ENCODE peak calls at places on chromosomes 2 and 18, in four cellular contexts. M, J, I and G are unnamed samples.

GRCh38 chr2:21423854-21424253 is 300.1 kb downstream of the TDRD15 start:
- DNase-seq in M (no peak), J (no peak), I (peak), G (no peak)

GRCh38 chr2:45005261-45006002 is 3.8 kb downstream of the SIX2 start:
- DNase-seq in M (peak), J (no peak), I (no peak), G (no peak)

GRCh38 chr18:50832754-50833153 is 12.9 kb upstream of the MRO start:
- DNase-seq in M (no peak), J (no peak), I (no peak), G (no peak)

GRCh38 chr2:125698280-125698679 is 957.7 kb upstream of the GYPC start:
- DNase-seq in M (no peak), J (no peak), I (no peak), G (no peak)

GRCh38 chr2:118473241-118473640 is 374.2 kb downstream of the EN1 start:
- DNase-seq in M (no peak), J (no peak), I (no peak), G (no peak)

GRCh38 chr18:48521723-48522122 is 17.1 kb upstream of the CTIF start:
- DNase-seq in M (peak), J (no peak), I (no peak), G (no peak)

GRCh38 chr18:4677006-4677405 is 221.9 kb upstream of the DLGAP1 start:
- DNase-seq in M (no peak), J (no peak), I (no peak), G (no peak)

GRCh38 chr2:85584354-85584856 is at the start of gene VAMP5:
- DNase-seq in M (peak), J (no peak), I (no peak), G (no peak)

GRCh38 chr2:32976409-32977063 is 29.8 kb downstream of the LTBP1 start:
- DNase-seq in M (no peak), J (peak), I (no peak), G (no peak)

GRCh38 chr18:56162871-56163270 is 475.5 kb downstream of the TXNL1 start:
- DNase-seq in M (no peak), J (no peak), I (no peak), G (no peak)

GRCh38 chr2:10688921-10689807 is 611 bp downstream of the NOL10 start:
- DNase-seq in M (no peak), J (no peak), I (no peak), G (no peak)

GRCh38 chr2:108938069-108938710 is 50.8 kb downstream of the EDAR start:
- DNase-seq in M (no peak), J (no peak), I (no peak), G (no peak)

GRCh38 chr2:200864206-200864976 is at the start of gene CLK1:
- DNase-seq in M (peak), J (peak), I (peak), G (peak)

GRCh38 chr18:25832008-25832604 is 258.3 kb downstream of the SS18 start:
- DNase-seq in M (peak), J (peak), I (peak), G (peak)

GRCh38 chr18:73118121-73118816 is 250.5 kb upstream of the NETO1 start:
- DNase-seq in M (no peak), J (peak), I (peak), G (no peak)

GRCh38 chr2:45938649-45939511 is 287.4 kb downstream of the PRKCE start:
- DNase-seq in M (peak), J (peak), I (peak), G (peak)

GRCh38 chr2:108612153-108612513 is 77.9 kb downstream of the LIMS1 start:
- DNase-seq in M (no peak), J (peak), I (peak), G (no peak)

GRCh38 chr18:4806342-4806741 is 351.2 kb upstream of the DLGAP1 start:
- DNase-seq in M (no peak), J (no peak), I (no peak), G (no peak)

GRCh38 chr2:26772064-26773001 is 8.2 kb downstream of the SLC35F6 start:
- DNase-seq in M (no peak), J (peak), I (peak), G (no peak)
- H3K4me3 ChIP-seq in M (no peak), J (no peak), I (no peak), G (no peak)

DNA sequence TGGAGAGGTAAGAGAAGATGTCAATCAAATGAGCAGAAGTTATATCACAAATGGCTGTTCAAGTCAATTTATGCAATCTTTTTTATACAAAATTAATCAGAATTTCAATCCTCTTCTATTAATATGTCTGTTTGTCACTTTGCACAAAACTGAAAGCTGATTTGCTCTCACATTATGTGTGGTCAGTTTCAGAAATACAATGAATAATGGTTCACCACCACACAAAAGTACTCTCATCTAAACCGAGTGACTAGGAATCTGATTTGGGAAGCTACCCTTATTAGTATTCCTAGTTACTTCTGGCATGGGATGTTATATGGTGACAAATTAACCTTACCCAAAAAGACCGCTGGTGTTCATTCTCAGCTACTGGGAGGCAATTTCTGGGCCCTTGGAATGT is 113.4 kb downstream of the PIGN start:
- DNase-seq in M (no peak), J (no peak), I (no peak), G (no peak)
- H3K4me3 ChIP-seq in M (no peak), J (no peak), I (no peak), G (no peak)

GRCh38 chr2:186734957-186735734 is 41.3 kb downstream of the FAM171B start:
- DNase-seq in M (no peak), J (no peak), I (no peak), G (no peak)
- H3K4me3 ChIP-seq in M (no peak), J (no peak), I (no peak), G (no peak)

GRCh38 chr2:218993345-218994315 is at the start of gene CRYBA2:
- DNase-seq in M (peak), J (peak), I (no peak), G (no peak)
- H3K4me3 ChIP-seq in M (peak), J (peak), I (peak), G (no peak)

DNA sequence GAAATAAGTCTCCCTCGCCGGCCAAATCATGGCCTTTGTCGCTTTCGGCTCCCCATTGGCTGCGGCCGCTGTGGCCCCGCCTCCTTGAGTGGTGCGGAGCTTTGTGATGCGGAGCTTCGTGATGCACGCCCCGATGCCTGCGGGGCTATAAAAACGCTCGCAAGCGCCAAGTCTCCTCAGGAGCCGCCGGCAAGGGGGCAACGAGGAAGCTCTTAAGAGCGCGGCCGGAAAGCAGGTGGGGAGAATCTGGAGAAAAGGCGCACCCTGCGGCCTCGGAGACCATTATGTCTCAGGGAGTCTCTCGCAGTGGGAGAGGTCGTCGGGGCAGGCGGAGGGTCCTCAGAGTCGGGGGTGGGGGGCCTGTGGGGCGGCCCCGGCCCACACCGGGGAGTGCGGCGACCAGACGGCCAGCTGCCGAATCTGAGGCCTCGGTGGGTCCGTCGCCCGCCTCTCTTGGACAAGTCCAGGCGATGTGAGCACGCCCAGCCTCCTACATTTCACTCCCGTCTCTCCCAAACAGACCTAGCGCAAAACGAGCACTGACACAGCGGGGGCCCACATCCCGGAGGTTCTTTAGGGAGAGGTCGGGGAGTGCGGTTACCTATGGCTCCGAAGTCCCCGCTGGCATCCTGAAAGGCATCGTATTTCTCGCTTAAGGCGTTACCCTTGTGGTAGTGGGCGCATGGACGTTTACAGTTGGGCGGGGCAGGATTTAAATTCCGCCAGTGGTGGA is at the start of gene CABYR:
- DNase-seq in M (peak), J (peak), I (peak), G (no peak)
- H3K4me3 ChIP-seq in M (peak), J (peak), I (peak), G (no peak)

DNA sequence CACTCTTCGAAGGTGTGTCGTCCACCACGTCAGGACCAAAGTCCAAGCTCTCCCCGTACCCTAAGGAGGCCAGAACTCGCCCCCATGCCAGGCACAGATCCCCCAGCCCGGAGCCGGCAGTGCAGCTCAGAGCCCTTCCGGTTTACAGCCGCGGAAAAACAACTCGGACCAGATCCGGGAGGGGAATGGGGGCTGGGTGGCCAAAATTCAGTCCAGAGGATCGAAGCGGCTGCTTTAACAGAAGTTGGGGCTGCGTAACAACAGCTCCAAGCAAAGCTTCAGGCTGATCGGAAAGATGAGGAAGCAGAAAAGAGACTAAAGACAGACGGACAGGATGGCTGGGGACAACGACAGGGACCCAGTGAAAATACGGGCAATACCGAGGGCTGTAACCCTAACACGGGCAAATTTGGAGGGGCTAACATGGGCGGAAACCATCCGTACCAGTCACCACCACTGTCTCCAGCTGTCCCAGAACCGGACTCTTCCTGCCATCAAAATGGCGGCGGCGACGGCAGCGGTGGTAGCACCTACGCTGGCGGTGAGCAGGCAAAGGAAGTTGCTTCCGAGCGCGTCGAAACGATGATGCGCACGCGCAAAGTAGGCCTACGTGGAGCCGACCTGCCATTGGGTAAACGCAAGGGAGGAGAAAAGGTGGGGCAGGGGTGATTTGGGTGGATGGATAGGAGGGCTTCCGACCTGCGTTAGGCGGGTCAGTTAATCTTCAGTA is at the start of gene MMADHC:
- DNase-seq in M (peak), J (peak), I (peak), G (peak)
- H3K4me3 ChIP-seq in M (peak), J (peak), I (peak), G (peak)

GRCh38 chr18:28175930-28176673 is 828 bp downstream of the CDH2 start:
- DNase-seq in M (peak), J (no peak), I (peak), G (no peak)

GRCh38 chr18:28176933-28177827 is at the start of gene CDH2:
- DNase-seq in M (peak), J (peak), I (peak), G (no peak)

GRCh38 chr18:28178720-28179119 is 1.8 kb upstream of the CDH2 start:
- DNase-seq in M (no peak), J (no peak), I (peak), G (no peak)

GRCh38 chr18:28176674-28176932 is 327 bp downstream of the CDH2 start:
- DNase-seq in M (no peak), J (no peak), I (no peak), G (no peak)

GRCh38 chr18:28177828-28178635 is 1.1 kb upstream of the CDH2 start:
- DNase-seq in M (peak), J (peak), I (peak), G (no peak)
- H3K4me3 ChIP-seq in M (peak), J (peak), I (peak), G (no peak)

GRCh38 chr2:142136571-142136970 is 5.8 kb upstream of the LRP1B start:
- DNase-seq in M (no peak), J (no peak), I (no peak), G (no peak)

GRCh38 chr2:142144547-142144946 is 13.7 kb upstream of the LRP1B start:
- DNase-seq in M (no peak), J (no peak), I (no peak), G (no peak)

GRCh38 chr2:142140434-142140845 is 9.6 kb upstream of the LRP1B start:
- DNase-seq in M (peak), J (peak), I (peak), G (peak)

GRCh38 chr2:142142595-142142994 is 11.8 kb upstream of the LRP1B start:
- DNase-seq in M (no peak), J (peak), I (no peak), G (no peak)

DNA sequence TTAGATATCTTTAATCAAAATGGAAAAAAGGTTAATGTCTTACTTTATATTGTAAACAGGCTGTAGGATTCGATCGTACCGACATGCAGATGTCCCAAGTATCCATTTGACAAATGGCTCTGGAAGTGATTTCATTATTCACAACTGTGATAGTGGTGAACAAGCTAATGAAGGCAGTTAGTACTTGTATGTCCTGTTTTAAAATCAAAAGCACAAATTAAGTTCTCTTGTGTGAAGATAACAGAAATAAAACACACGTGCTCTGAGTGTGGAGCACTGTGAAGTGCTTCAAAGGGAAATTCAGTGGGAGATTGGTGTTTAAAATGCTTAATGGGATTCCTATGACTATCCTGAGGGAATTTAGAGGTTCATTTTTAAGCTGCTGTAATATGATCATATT is 8.6 kb upstream of the LRP1B start:
- DNase-seq in M (no peak), J (no peak), I (no peak), G (no peak)
- H3K4me3 ChIP-seq in M (no peak), J (no peak), I (no peak), G (no peak)

GRCh38 chr18:31039426-31039825 is 3.1 kb downstream of the DSC3 start:
- DNase-seq in M (no peak), J (peak), I (no peak), G (no peak)
- H3K4me3 ChIP-seq in M (no peak), J (no peak), I (no peak), G (no peak)

GRCh38 chr18:69935319-69936190 is 12.1 kb downstream of the CD226 start:
- DNase-seq in M (peak), J (peak), I (no peak), G (peak)
- H3K4me3 ChIP-seq in M (no peak), J (no peak), I (no peak), G (no peak)